ENCODE peak calls at places on chromosomes 7 and 10, in seven cellular contexts. Q is HuH-7; E is activated naive CD8-positive, alpha-beta T cell treated with anti-CD3 and anti-CD28 coated beads, Interleukin-2, amount 10 ng/mL, durations not matched to agents 7 days and 5 days; Y is NAMALWA; X is epithelial cell of esophagus; J is prostate gland; U is choroid plexus epithelial cell. V is an unnamed sample.

GRCh38 chr7:100493476-100494264 is 9.9 kb downstream of the NYAP1 start:
- DNase-seq in E (peak), Y (peak), Q (peak), U (peak), J (no peak), X (peak), V (peak)

GRCh38 chr10:102629661-102630614 is 14.3 kb upstream of the TRIM8 start:
- DNase-seq in J (no peak), Q (no peak), Y (no peak), U (peak), E (no peak), X (peak), V (no peak)

GRCh38 chr10:17562572-17562971 is 54.6 kb downstream of the HACD1 start:
- DNase-seq in Y (no peak), J (peak), X (peak), Q (no peak), U (peak), E (no peak), V (no peak)

GRCh38 chr10:71316786-71317160 is 2.3 kb upstream of the SLC29A3 start:
- DNase-seq in Y (no peak), J (no peak), Q (no peak), E (no peak), X (no peak), U (no peak), V (no peak)

GRCh38 chr10:133179651-133180050 is 19.6 kb downstream of the KNDC1 start:
- DNase-seq in J (no peak), Q (no peak), U (no peak), X (no peak), E (no peak), Y (no peak), V (no peak)

GRCh38 chr7:114539575-114539974 is 125.0 kb downstream of the FOXP2 start:
- DNase-seq in Q (peak), Y (peak), U (peak), J (no peak), E (no peak), X (peak), V (peak)

GRCh38 chr7:127594490-127594889 is 954 bp downstream of the FSCN3 start:
- DNase-seq in E (no peak), X (no peak), J (no peak), Q (no peak), Y (no peak), U (no peak), V (no peak)

GRCh38 chr10:76543655-76544054 is 1094.0 kb downstream of the KCNMA1 start:
- DNase-seq in E (no peak), Y (no peak), J (no peak), Q (no peak), X (no peak), U (peak), V (no peak)

GRCh38 chr7:129664029-129665012 is 52.8 kb downstream of the NRF1 start:
- DNase-seq in U (peak), X (peak), E (no peak), Q (peak), Y (peak), J (no peak), V (peak)

GRCh38 chr10:105806-106205 is 29.4 kb upstream of the ZMYND11 start:
- DNase-seq in X (no peak), E (no peak), Q (no peak), J (no peak), U (no peak), Y (no peak), V (no peak)

GRCh38 chr7:144118341-144118740 is 4.6 kb upstream of the OR2A14 start:
- DNase-seq in E (no peak), U (no peak), J (no peak), Q (no peak), Y (no peak), X (no peak), V (no peak)

GRCh38 chr10:26579256-26580063 is 118.0 kb upstream of the PDSS1 start:
- DNase-seq in E (no peak), J (no peak), U (no peak), Q (no peak), X (no peak), Y (no peak), V (peak)

GRCh38 chr7:157537056-157537455 is 200.3 kb downstream of the DNAJB6 start:
- DNase-seq in Y (no peak), X (no peak), E (no peak), J (no peak), Q (no peak), U (no peak), V (no peak)

GRCh38 chr7:35694161-35694783 is 663 bp downstream of the HERPUD2 start:
- DNase-seq in Q (peak), E (no peak), U (peak), X (no peak), Y (peak), J (peak), V (peak)

GRCh38 chr7:100865971-100866720 is 1.0 kb upstream of the TRIP6 start:
- DNase-seq in X (peak), Y (no peak), J (peak), Q (no peak), E (peak), U (no peak), V (peak)

GRCh38 chr7:82230826-82231581 is 212.6 kb downstream of the CACNA2D1 start:
- DNase-seq in E (no peak), J (no peak), Y (no peak), U (no peak), X (no peak), Q (no peak), V (peak)

GRCh38 chr7:101164071-101164840 is 1.1 kb downstream of the VGF start:
- DNase-seq in J (no peak), Q (peak), E (peak), U (peak), Y (no peak), X (peak), V (peak)

GRCh38 chr10:28533571-28534304 is 820 bp downstream of the WAC start:
- DNase-seq in Y (peak), Q (peak), E (peak), U (peak), J (peak), X (peak), V (peak)

GRCh38 chr7:35545831-35546230 is 149.1 kb downstream of the HERPUD2 start:
- DNase-seq in Y (no peak), X (no peak), J (no peak), E (no peak), U (no peak), Q (no peak), V (no peak)

GRCh38 chr10:47034511-47035051 is 123.4 kb downstream of the PTPN20 start:
- DNase-seq in E (no peak), U (no peak), Y (no peak), X (no peak), Q (no peak), J (no peak), V (no peak)

GRCh38 chr7:15015545-15016314 is 113.2 kb upstream of the DGKB start:
- DNase-seq in X (peak), Y (peak), U (peak), E (no peak), J (peak), Q (peak), V (peak)

GRCh38 chr10:121127151-121127906 is 276.2 kb downstream of the WDR11 start:
- DNase-seq in X (no peak), U (no peak), Q (no peak), J (no peak), E (no peak), Y (no peak), V (no peak)

GRCh38 chr7:50664461-50664922 is 99.3 kb upstream of the DDC start:
- DNase-seq in Y (no peak), X (peak), J (no peak), U (peak), E (no peak), Q (no peak), V (no peak)

GRCh38 chr7:106420741-106421140 is 136.0 kb upstream of the NAMPT start:
- DNase-seq in U (no peak), J (no peak), E (no peak), Y (no peak), X (no peak), Q (no peak), V (no peak)

GRCh38 chr7:32616625-32617024 is 121.3 kb downstream of the AVL9 start:
- DNase-seq in U (peak), E (no peak), Y (no peak), J (no peak), X (peak), Q (no peak), V (no peak)